ENCODE peak calls at places on chromosome 5, in nine cellular contexts. S is naive thymus-derived CD4-positive, alpha-beta T cell; J is esophagus squamous epithelium; W is lung; N is Karpas-422; K is neuronal stem cell; A is CD4-positive, alpha-beta T cell; P is PC-9; C is mesenchymal stem cell. E is an unnamed sample.

GRCh38 chr5:16418471-16418922 is 47.1 kb downstream of the ZNF622 start:
- DNase-seq in N (no peak), S (no peak), K (no peak), J (no peak), P (no peak), W (no peak), C (no peak), A (no peak), E (no peak)

GRCh38 chr5:74357827-74358226 is 282.7 kb downstream of the ENC1 start:
- DNase-seq in K (no peak), C (no peak), W (no peak), A (no peak), P (no peak), N (no peak), J (no peak), S (no peak), E (no peak)

GRCh38 chr5:138724470-138725146 is 28.6 kb upstream of the CTNNA1 start:
- DNase-seq in K (no peak), S (no peak), W (peak; percentile 42), N (no peak), A (no peak), C (peak; percentile 16), J (no peak), P (peak; percentile 79), E (no peak)

GRCh38 chr5:123036391-123037103 is at the start of gene PPIC:
- DNase-seq in W (peak; percentile 85), N (no peak), P (peak; percentile 90), C (peak; percentile 82), S (no peak), A (no peak), J (no peak), K (peak; percentile 58), E (no peak)

GRCh38 chr5:35122819-35123218 is 75.1 kb upstream of the AGXT2 start:
- DNase-seq in C (no peak), J (no peak), N (no peak), K (no peak), P (no peak), W (no peak), A (no peak), S (no peak), E (no peak)

GRCh38 chr5:139664727-139665351 is 16.7 kb downstream of the CXXC5 start:
- DNase-seq in S (no peak), C (no peak), W (no peak), P (no peak), J (no peak), A (no peak), N (no peak), K (no peak), E (no peak)

GRCh38 chr5:27008604-27009564 is 29.5 kb downstream of the CDH9 start:
- DNase-seq in S (no peak), W (no peak), C (peak; percentile 10), P (no peak), J (no peak), K (no peak), N (no peak), A (no peak), E (no peak)

GRCh38 chr5:34978681-34979080 is 49.3 kb downstream of the DNAJC21 start:
- DNase-seq in W (no peak), K (no peak), J (no peak), C (no peak), P (no peak), A (no peak), S (no peak), N (no peak), E (no peak)

GRCh38 chr5:69219939-69220338 is 14.7 kb upstream of the CDK7 start:
- DNase-seq in C (no peak), J (no peak), W (no peak), S (no peak), N (no peak), A (no peak), K (no peak), P (no peak), E (no peak)

GRCh38 chr5:37668524-37669047 is 171.3 kb downstream of the GDNF start:
- DNase-seq in J (no peak), S (no peak), K (no peak), W (peak; percentile 76), N (no peak), C (peak; percentile 97), P (peak; percentile 94), A (no peak), E (no peak)

GRCh38 chr5:170747851-170748250 is 35.7 kb upstream of the GABRP start:
- DNase-seq in S (no peak), W (no peak), J (no peak), C (peak; percentile 28), A (no peak), P (no peak), K (no peak), N (no peak), E (no peak)

GRCh38 chr5:146329697-146330096 is 8.9 kb upstream of the POU4F3 start:
- DNase-seq in C (no peak), N (no peak), P (no peak), K (no peak), J (no peak), A (no peak), W (no peak), S (no peak), E (no peak)

GRCh38 chr5:88045146-88045545 is 223.5 kb downstream of the TMEM161B start:
- DNase-seq in S (no peak), J (no peak), W (no peak), P (no peak), C (no peak), K (no peak), N (no peak), A (no peak), E (no peak)

GRCh38 chr5:156802501-156802900 is 47.6 kb upstream of the PPP1R2B start:
- DNase-seq in C (no peak), P (no peak), J (no peak), W (no peak), A (no peak), K (no peak), N (no peak), S (no peak), E (no peak)

GRCh38 chr5:151696470-151697061 is 9.9 kb upstream of the SPARC start:
- DNase-seq in J (peak; percentile 6), A (no peak), S (no peak), K (no peak), C (peak; percentile 99), P (no peak), W (peak; percentile 49), N (no peak), E (no peak)

GRCh38 chr5:113869611-113870010 is 356.1 kb downstream of the YTHDC2 start:
- DNase-seq in S (no peak), N (no peak), C (no peak), J (no peak), A (no peak), K (no peak), W (no peak), P (no peak), E (no peak)

GRCh38 chr5:11075010-11075860 is 314.2 kb upstream of the DAP start:
- DNase-seq in N (peak; percentile 47), S (no peak), C (no peak), A (no peak), K (peak; percentile 27), J (no peak), W (no peak), P (no peak), E (no peak)

GRCh38 chr5:107604146-107604910 is 66.4 kb downstream of the EFNA5 start:
- DNase-seq in J (no peak), A (no peak), N (no peak), W (no peak), C (no peak), P (no peak), K (no peak), S (no peak), E (no peak)

GRCh38 chr5:66118294-66118693 is 25.8 kb upstream of the SREK1 start:
- DNase-seq in K (no peak), C (no peak), P (no peak), A (no peak), S (no peak), W (no peak), N (no peak), J (no peak), E (no peak)

GRCh38 chr5:66122379-66123034 is 21.6 kb upstream of the SREK1 start:
- DNase-seq in S (no peak), W (no peak), A (no peak), P (no peak), N (no peak), J (no peak), C (no peak), K (no peak), E (no peak)
- H3K9me3 ChIP-seq in S (no peaks in the 10 kb centered on the region), W (no peaks in the 10 kb centered on the region), A (no peaks in the 10 kb centered on the region), P (no peaks in the 10 kb centered on the region), N (no peaks in the 10 kb centered on the region), J (no peaks in the 10 kb centered on the region), C (no peaks in the 10 kb centered on the region), K (no peaks in the 10 kb centered on the region), E (no peaks in the 10 kb centered on the region)

GRCh38 chr5:141374627-141375026 is 936 bp downstream of the PCDHGA6 start:
- DNase-seq in P (no peak), K (no peak), C (no peak), N (no peak), W (no peak), S (no peak), J (no peak), A (no peak), E (no peak)
- H3K9me3 ChIP-seq in P (no peaks in the 10 kb centered on the region), K (peaks cover 42% of the 10 kb centered on the region), C (peaks cover 60% of the 10 kb centered on the region), N (peaks cover 61% of the 10 kb centered on the region), W (peaks cover 4% of the 10 kb centered on the region), S (no peaks in the 10 kb centered on the region), J (peaks cover 85% of the 10 kb centered on the region), A (peaks cover 49% of the 10 kb centered on the region), E (peaks cover 5% of the 10 kb centered on the region)

GRCh38 chr5:180251141-180251540 is 40.7 kb downstream of the MAPK9 start:
- DNase-seq in S (no peak), A (no peak), W (no peak), J (no peak), K (no peak), N (no peak), C (no peak), P (no peak), E (no peak)

GRCh38 chr5:180250329-180250728 is 41.3 kb upstream of the RASGEF1C start:
- DNase-seq in N (no peak), P (no peak), C (no peak), S (no peak), A (no peak), W (no peak), K (no peak), J (no peak), E (no peak)

GRCh38 chr5:180253036-180253824 is 38.7 kb downstream of the MAPK9 start:
- DNase-seq in C (no peak), W (no peak), K (no peak), S (no peak), A (no peak), P (no peak), N (no peak), J (no peak), E (no peak)

GRCh38 chr5:180251887-180252286 is 40.0 kb downstream of the MAPK9 start:
- DNase-seq in W (no peak), S (no peak), K (no peak), C (no peak), A (no peak), N (no peak), P (no peak), J (no peak), E (no peak)
- H3K9me3 ChIP-seq in W (peaks cover 16% of the 10 kb centered on the region), S (no peaks in the 10 kb centered on the region), K (peaks cover 93% of the 10 kb centered on the region), C (peaks cover 99% of the 10 kb centered on the region), A (peaks cover 81% of the 10 kb centered on the region), N (peaks cover 25% of the 10 kb centered on the region), P (peaks cover 45% of the 10 kb centered on the region), J (peaks cover 73% of the 10 kb centered on the region), E (peaks cover 21% of the 10 kb centered on the region)

DNA sequence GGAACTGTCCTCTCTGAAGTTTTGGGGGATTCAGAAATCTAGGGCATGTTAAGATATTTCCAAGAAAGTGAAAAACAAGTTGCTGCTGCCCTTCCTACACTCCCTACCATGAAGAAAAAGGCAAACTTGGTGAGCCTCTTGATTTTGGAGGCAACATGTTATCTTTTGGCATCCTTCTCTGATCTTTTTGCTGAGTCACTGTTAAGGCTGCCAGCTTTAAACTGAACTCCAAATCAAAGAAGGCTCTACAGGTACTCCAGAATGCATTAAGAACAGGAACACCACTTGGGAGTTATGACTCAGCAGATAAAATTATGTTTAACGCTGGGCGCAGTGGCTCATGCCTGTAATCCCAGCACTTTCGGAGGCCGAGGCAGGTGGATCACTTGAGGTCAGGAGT is 24.0 kb downstream of the PCDHB15 start:
- DNase-seq in C (no peak), S (no peak), J (no peak), K (no peak), N (no peak), W (no peak), A (no peak), P (no peak), E (no peak)
- H3K9me3 ChIP-seq in C (peaks cover 96% of the 10 kb centered on the region), S (peaks cover 4% of the 10 kb centered on the region), J (peaks cover 93% of the 10 kb centered on the region), K (peaks cover 36% of the 10 kb centered on the region), N (peaks cover 58% of the 10 kb centered on the region), W (peaks cover 59% of the 10 kb centered on the region), A (peaks cover 96% of the 10 kb centered on the region), P (peaks cover 17% of the 10 kb centered on the region), E (peaks cover 17% of the 10 kb centered on the region)

E was measured in T-helper 17 cell.